ENCODE peak calls at places on chromosome 5, in eight cellular contexts. One of them, this sample, is unnamed.

GRCh38 chr5:166117062-166117743 is 2174.2 kb upstream of the WWC1 start:
- DNase-seq in smooth muscle cell of the brain vasculature: no peak
- DNase-seq in endothelial cell: no peak
- DNase-seq in kidney: no peak
- DNase-seq in D721Med: no peak
- DNase-seq in activated CD4-positive, alpha-beta T cell treated with anti-CD3 and anti-CD28 coated beads for 36 hours: no peak
- DNase-seq in NCI-H226: peak; percentile 4
- DNase-seq in stimulated activated CD8-positive, alpha-beta memory T cell treated with anti-CD3 and anti-CD28 coated beads, Interleukin-4, amount 100 ng/mL, for 24 hours: no peak
- DNase-seq in this sample: no peak

GRCh38 chr5:32388429-32389111 is 56.0 kb downstream of the ZFR start:
- DNase-seq in smooth muscle cell of the brain vasculature: no peak
- DNase-seq in endothelial cell: no peak
- DNase-seq in kidney: no peak
- DNase-seq in D721Med: no peak
- DNase-seq in activated CD4-positive, alpha-beta T cell treated with anti-CD3 and anti-CD28 coated beads for 36 hours: no peak
- DNase-seq in NCI-H226: no peak
- DNase-seq in stimulated activated CD8-positive, alpha-beta memory T cell treated with anti-CD3 and anti-CD28 coated beads, Interleukin-4, amount 100 ng/mL, for 24 hours: no peak
- DNase-seq in this sample: no peak

GRCh38 chr5:68464424-68464823 is 248.9 kb downstream of the PIK3R1 start:
- DNase-seq in smooth muscle cell of the brain vasculature: peak; percentile 49
- DNase-seq in endothelial cell: no peak
- DNase-seq in kidney: no peak
- DNase-seq in D721Med: no peak
- DNase-seq in activated CD4-positive, alpha-beta T cell treated with anti-CD3 and anti-CD28 coated beads for 36 hours: peak; percentile 79
- DNase-seq in NCI-H226: peak; percentile 74
- DNase-seq in stimulated activated CD8-positive, alpha-beta memory T cell treated with anti-CD3 and anti-CD28 coated beads, Interleukin-4, amount 100 ng/mL, for 24 hours: peak; percentile 22
- DNase-seq in this sample: no peak

GRCh38 chr5:144254552-144254951 is 83.9 kb downstream of the KCTD16 start:
- DNase-seq in smooth muscle cell of the brain vasculature: no peak
- DNase-seq in endothelial cell: no peak
- DNase-seq in kidney: no peak
- DNase-seq in D721Med: no peak
- DNase-seq in activated CD4-positive, alpha-beta T cell treated with anti-CD3 and anti-CD28 coated beads for 36 hours: no peak
- DNase-seq in NCI-H226: no peak
- DNase-seq in stimulated activated CD8-positive, alpha-beta memory T cell treated with anti-CD3 and anti-CD28 coated beads, Interleukin-4, amount 100 ng/mL, for 24 hours: no peak
- DNase-seq in this sample: no peak

GRCh38 chr5:163503106-163504090 is 2.0 kb upstream of the MAT2B start:
- DNase-seq in smooth muscle cell of the brain vasculature: peak; percentile 33
- DNase-seq in endothelial cell: peak; percentile 51
- DNase-seq in kidney: peak; percentile 79
- DNase-seq in D721Med: no peak
- DNase-seq in activated CD4-positive, alpha-beta T cell treated with anti-CD3 and anti-CD28 coated beads for 36 hours: peak; percentile 65
- DNase-seq in NCI-H226: peak; percentile 44
- DNase-seq in stimulated activated CD8-positive, alpha-beta memory T cell treated with anti-CD3 and anti-CD28 coated beads, Interleukin-4, amount 100 ng/mL, for 24 hours: peak; percentile 7
- DNase-seq in this sample: peak; percentile 51

GRCh38 chr5:168740821-168741213 is 161.6 kb upstream of the PANK3 start:
- DNase-seq in smooth muscle cell of the brain vasculature: no peak
- DNase-seq in endothelial cell: no peak
- DNase-seq in kidney: no peak
- DNase-seq in D721Med: no peak
- DNase-seq in activated CD4-positive, alpha-beta T cell treated with anti-CD3 and anti-CD28 coated beads for 36 hours: no peak
- DNase-seq in NCI-H226: no peak
- DNase-seq in stimulated activated CD8-positive, alpha-beta memory T cell treated with anti-CD3 and anti-CD28 coated beads, Interleukin-4, amount 100 ng/mL, for 24 hours: no peak
- DNase-seq in this sample: no peak

GRCh38 chr5:178121450-178122276 is 8.3 kb downstream of the N4BP3 start:
- DNase-seq in smooth muscle cell of the brain vasculature: no peak
- DNase-seq in endothelial cell: no peak
- DNase-seq in kidney: peak; percentile 55
- DNase-seq in D721Med: no peak
- DNase-seq in activated CD4-positive, alpha-beta T cell treated with anti-CD3 and anti-CD28 coated beads for 36 hours: no peak
- DNase-seq in NCI-H226: no peak
- DNase-seq in stimulated activated CD8-positive, alpha-beta memory T cell treated with anti-CD3 and anti-CD28 coated beads, Interleukin-4, amount 100 ng/mL, for 24 hours: no peak
- DNase-seq in this sample: no peak

GRCh38 chr5:106172681-106173532 is 1497.8 kb downstream of the EFNA5 start:
- DNase-seq in smooth muscle cell of the brain vasculature: no peak
- DNase-seq in endothelial cell: no peak
- DNase-seq in kidney: no peak
- DNase-seq in D721Med: no peak
- DNase-seq in activated CD4-positive, alpha-beta T cell treated with anti-CD3 and anti-CD28 coated beads for 36 hours: no peak
- DNase-seq in NCI-H226: peak; percentile 50
- DNase-seq in stimulated activated CD8-positive, alpha-beta memory T cell treated with anti-CD3 and anti-CD28 coated beads, Interleukin-4, amount 100 ng/mL, for 24 hours: no peak
- DNase-seq in this sample: no peak

GRCh38 chr5:179370490-179371122 is 25.3 kb upstream of the ADAMTS2 start:
- DNase-seq in smooth muscle cell of the brain vasculature: no peak
- DNase-seq in endothelial cell: no peak
- DNase-seq in kidney: peak; percentile 36
- DNase-seq in D721Med: no peak
- DNase-seq in activated CD4-positive, alpha-beta T cell treated with anti-CD3 and anti-CD28 coated beads for 36 hours: no peak
- DNase-seq in NCI-H226: no peak
- DNase-seq in stimulated activated CD8-positive, alpha-beta memory T cell treated with anti-CD3 and anti-CD28 coated beads, Interleukin-4, amount 100 ng/mL, for 24 hours: no peak
- DNase-seq in this sample: no peak

GRCh38 chr5:124630767-124631704 is 115.4 kb downstream of the ZNF608 start:
- DNase-seq in smooth muscle cell of the brain vasculature: no peak
- DNase-seq in endothelial cell: no peak
- DNase-seq in kidney: no peak
- DNase-seq in D721Med: no peak
- DNase-seq in activated CD4-positive, alpha-beta T cell treated with anti-CD3 and anti-CD28 coated beads for 36 hours: no peak
- DNase-seq in NCI-H226: peak; percentile 33
- DNase-seq in stimulated activated CD8-positive, alpha-beta memory T cell treated with anti-CD3 and anti-CD28 coated beads, Interleukin-4, amount 100 ng/mL, for 24 hours: no peak
- DNase-seq in this sample: no peak

GRCh38 chr5:139808481-139809330 is 13.1 kb downstream of the PSD2 start:
- DNase-seq in smooth muscle cell of the brain vasculature: no peak
- DNase-seq in endothelial cell: peak; percentile 78
- DNase-seq in kidney: peak; percentile 67
- DNase-seq in D721Med: no peak
- DNase-seq in activated CD4-positive, alpha-beta T cell treated with anti-CD3 and anti-CD28 coated beads for 36 hours: peak; percentile 71
- DNase-seq in NCI-H226: peak; percentile 25
- DNase-seq in stimulated activated CD8-positive, alpha-beta memory T cell treated with anti-CD3 and anti-CD28 coated beads, Interleukin-4, amount 100 ng/mL, for 24 hours: peak; percentile 12
- DNase-seq in this sample: no peak

GRCh38 chr5:109844695-109845094 is 155.0 kb downstream of the MAN2A1 start:
- DNase-seq in smooth muscle cell of the brain vasculature: no peak
- DNase-seq in endothelial cell: no peak
- DNase-seq in kidney: no peak
- DNase-seq in D721Med: no peak
- DNase-seq in activated CD4-positive, alpha-beta T cell treated with anti-CD3 and anti-CD28 coated beads for 36 hours: no peak
- DNase-seq in NCI-H226: peak; percentile 57
- DNase-seq in stimulated activated CD8-positive, alpha-beta memory T cell treated with anti-CD3 and anti-CD28 coated beads, Interleukin-4, amount 100 ng/mL, for 24 hours: no peak
- DNase-seq in this sample: no peak

GRCh38 chr5:6302684-6303083 is 75.7 kb downstream of the MED10 start:
- DNase-seq in smooth muscle cell of the brain vasculature: no peak
- DNase-seq in endothelial cell: peak; percentile 20
- DNase-seq in kidney: no peak
- DNase-seq in D721Med: no peak
- DNase-seq in activated CD4-positive, alpha-beta T cell treated with anti-CD3 and anti-CD28 coated beads for 36 hours: peak; percentile 10
- DNase-seq in NCI-H226: no peak
- DNase-seq in stimulated activated CD8-positive, alpha-beta memory T cell treated with anti-CD3 and anti-CD28 coated beads, Interleukin-4, amount 100 ng/mL, for 24 hours: no peak
- DNase-seq in this sample: no peak

GRCh38 chr5:136192526-136193395 is at the start of gene SMIM32:
- DNase-seq in smooth muscle cell of the brain vasculature: no peak
- DNase-seq in endothelial cell: peak; percentile 53
- DNase-seq in kidney: peak; percentile 74
- DNase-seq in D721Med: no peak
- DNase-seq in activated CD4-positive, alpha-beta T cell treated with anti-CD3 and anti-CD28 coated beads for 36 hours: no peak
- DNase-seq in NCI-H226: no peak
- DNase-seq in stimulated activated CD8-positive, alpha-beta memory T cell treated with anti-CD3 and anti-CD28 coated beads, Interleukin-4, amount 100 ng/mL, for 24 hours: no peak
- DNase-seq in this sample: peak; percentile 26

GRCh38 chr5:2239237-2239910 is 356.6 kb upstream of the IRX4 start:
- DNase-seq in smooth muscle cell of the brain vasculature: no peak
- DNase-seq in endothelial cell: no peak
- DNase-seq in kidney: no peak
- DNase-seq in D721Med: no peak
- DNase-seq in activated CD4-positive, alpha-beta T cell treated with anti-CD3 and anti-CD28 coated beads for 36 hours: no peak
- DNase-seq in NCI-H226: no peak
- DNase-seq in stimulated activated CD8-positive, alpha-beta memory T cell treated with anti-CD3 and anti-CD28 coated beads, Interleukin-4, amount 100 ng/mL, for 24 hours: no peak
- DNase-seq in this sample: no peak

GRCh38 chr5:116652196-116652729 is 77.6 kb upstream of the SEMA6A start:
- DNase-seq in smooth muscle cell of the brain vasculature: no peak
- DNase-seq in endothelial cell: no peak
- DNase-seq in kidney: peak; percentile 69
- DNase-seq in D721Med: no peak
- DNase-seq in activated CD4-positive, alpha-beta T cell treated with anti-CD3 and anti-CD28 coated beads for 36 hours: no peak
- DNase-seq in NCI-H226: no peak
- DNase-seq in stimulated activated CD8-positive, alpha-beta memory T cell treated with anti-CD3 and anti-CD28 coated beads, Interleukin-4, amount 100 ng/mL, for 24 hours: no peak
- DNase-seq in this sample: no peak

GRCh38 chr5:147856801-147857200 is 21.7 kb upstream of the SCGB3A2 start:
- DNase-seq in smooth muscle cell of the brain vasculature: no peak
- DNase-seq in endothelial cell: no peak
- DNase-seq in kidney: no peak
- DNase-seq in D721Med: no peak
- DNase-seq in activated CD4-positive, alpha-beta T cell treated with anti-CD3 and anti-CD28 coated beads for 36 hours: no peak
- DNase-seq in NCI-H226: no peak
- DNase-seq in stimulated activated CD8-positive, alpha-beta memory T cell treated with anti-CD3 and anti-CD28 coated beads, Interleukin-4, amount 100 ng/mL, for 24 hours: no peak
- DNase-seq in this sample: no peak

GRCh38 chr5:141349917-141350619 is at the start of gene PCDHGB1:
- DNase-seq in smooth muscle cell of the brain vasculature: no peak
- DNase-seq in endothelial cell: peak; percentile 25
- DNase-seq in kidney: no peak
- DNase-seq in D721Med: peak; percentile 63
- DNase-seq in activated CD4-positive, alpha-beta T cell treated with anti-CD3 and anti-CD28 coated beads for 36 hours: peak; percentile 68
- DNase-seq in NCI-H226: peak; percentile 38
- DNase-seq in stimulated activated CD8-positive, alpha-beta memory T cell treated with anti-CD3 and anti-CD28 coated beads, Interleukin-4, amount 100 ng/mL, for 24 hours: no peak
- DNase-seq in this sample: no peak

GRCh38 chr5:6734243-6734695 is 21.0 kb downstream of the TENT4A start:
- DNase-seq in smooth muscle cell of the brain vasculature: no peak
- DNase-seq in endothelial cell: no peak
- DNase-seq in kidney: peak; percentile 65
- DNase-seq in D721Med: no peak
- DNase-seq in activated CD4-positive, alpha-beta T cell treated with anti-CD3 and anti-CD28 coated beads for 36 hours: no peak
- DNase-seq in NCI-H226: no peak
- DNase-seq in stimulated activated CD8-positive, alpha-beta memory T cell treated with anti-CD3 and anti-CD28 coated beads, Interleukin-4, amount 100 ng/mL, for 24 hours: no peak
- DNase-seq in this sample: no peak